ENCODE peak calls at places on chromosomes 1 and 21, in nine cellular contexts. D is T-helper 2 cell, Y is nephron progenitor cell, L is hypothalamus, O is HT-29, M is EL, R is NCI-H460, Q is HFF-Myc, A is ELR. U is an unnamed sample.
A peak's percentile ranks its signal among the peaks of the same experiment; 100 is the strongest.

GRCh38 chr1:52530563-52531144 is 22.2 kb downstream of the TUT4 start:
- DNase-seq in Y (no peak), Q (no peak), L (no peak), A (no peak), R (no peak), M (no peak), O (no peak), D (no peak), U (no peak)

GRCh38 chr1:176543360-176544136 is 80.6 kb downstream of the PAPPA2 start:
- DNase-seq in L (no peak), M (no peak), A (no peak), O (no peak), Y (no peak), D (no peak), Q (no peak), R (no peak), U (no peak)

GRCh38 chr1:40379785-40380452 is 6.4 kb downstream of the SMAP2 start:
- DNase-seq in A (peak; percentile 61), M (peak; percentile 60), R (no peak), O (no peak), Q (no peak), L (no peak), D (no peak), Y (no peak), U (no peak)

GRCh38 chr1:9233241-9233941 is 1.2 kb upstream of the H6PD start:
- DNase-seq in O (no peak), D (no peak), M (peak; percentile 60), Q (no peak), R (no peak), L (peak; percentile 49), A (peak; percentile 86), Y (no peak), U (no peak)

GRCh38 chr1:166974647-166975345 is 544 bp downstream of the ILDR2 start:
- DNase-seq in M (no peak), A (no peak), D (peak; percentile 38), R (no peak), Q (no peak), Y (peak; percentile 18), O (no peak), L (no peak), U (no peak)

GRCh38 chr21:19031956-19032355 is 628.4 kb upstream of the TMPRSS15 start:
- DNase-seq in Q (no peak), Y (no peak), L (no peak), A (no peak), D (no peak), R (no peak), O (no peak), M (no peak), U (no peak)

GRCh38 chr1:162721471-162721870 is 69.0 kb upstream of the HSD17B7 start:
- DNase-seq in Y (no peak), D (no peak), M (no peak), Q (no peak), L (no peak), O (no peak), A (no peak), R (no peak), U (no peak)

GRCh38 chr1:46735708-46736324 is 16.9 kb upstream of the EFCAB14 start:
- DNase-seq in L (no peak), R (peak; percentile 53), D (no peak), Q (peak; percentile 78), M (peak; percentile 60), Y (peak; percentile 68), O (peak; percentile 80), A (peak; percentile 73), U (no peak)

GRCh38 chr1:104406731-104407130 is 657.0 kb downstream of the AMY1C start:
- DNase-seq in L (no peak), A (no peak), M (no peak), Q (no peak), D (no peak), Y (no peak), O (no peak), R (no peak), U (no peak)

GRCh38 chr1:161367684-161368398 is at the start of gene CFAP126:
- DNase-seq in D (no peak), Y (peak; percentile 15), M (peak; percentile 55), O (peak; percentile 79), A (peak; percentile 81), Q (peak; percentile 32), R (peak; percentile 56), L (peak; percentile 72), U (no peak)

GRCh38 chr1:222777463-222777862 is 37.4 kb upstream of the DISP1 start:
- DNase-seq in O (no peak), Y (no peak), A (no peak), M (no peak), Q (no peak), L (no peak), R (peak; percentile 46), D (no peak), U (peak; percentile 45)

GRCh38 chr1:52927219-52928082 is at the start of gene SCP2:
- DNase-seq in O (peak; percentile 56), L (peak; percentile 71), R (peak; percentile 54), M (peak; percentile 80), Y (peak; percentile 82), Q (no peak), D (peak; percentile 62), A (peak; percentile 75), U (no peak)

GRCh38 chr1:161092621-161093028 is 3.3 kb upstream of the NECTIN4 start:
- DNase-seq in R (no peak), D (peak; percentile 24), Y (no peak), L (no peak), O (no peak), A (peak; percentile 78), Q (no peak), M (peak; percentile 52), U (no peak)

GRCh38 chr21:38631676-38632075 is 133.4 kb upstream of the ERG start:
- DNase-seq in Q (no peak), D (no peak), A (no peak), O (no peak), Y (no peak), M (no peak), L (no peak), R (no peak), U (no peak)

GRCh38 chr1:89499320-89499719 is 25.3 kb upstream of the LRRC8B start:
- DNase-seq in O (no peak), A (no peak), M (no peak), Y (no peak), R (no peak), L (no peak), Q (no peak), D (no peak), U (no peak)

GRCh38 chr1:61436016-61436415 is 288.9 kb downstream of the TM2D1 start:
- DNase-seq in D (no peak), L (no peak), M (no peak), O (no peak), Y (no peak), A (no peak), Q (no peak), R (no peak), U (no peak)

GRCh38 chr1:174740248-174740990 is 259.3 kb upstream of the CACYBP start:
- DNase-seq in L (no peak), R (no peak), Y (no peak), D (no peak), A (peak; percentile 29), Q (no peak), O (no peak), M (peak; percentile 15), U (no peak)